ENCODE peak calls at places on chromosome 21, in seven cellular contexts. One of them, this sample, is unnamed.

GRCh38 chr21:27246741-27247140 is 279.9 kb upstream of the ADAMTS5 start:
- DNase-seq in CMK: no peak
- DNase-seq in effector memory CD4-positive, alpha-beta T cell: no peak
- DNase-seq in activated CD8-positive, alpha-beta T cell treated with anti-CD3 and anti-CD28 coated beads, Interleukin-2, amount 10 ng/mL, durations not matched to agents 7 days and 5 days: no peak
- DNase-seq in nephron progenitor cell: no peak
- DNase-seq in activated naive CD8-positive, alpha-beta T cell treated with anti-CD3 and anti-CD28 coated beads, Interleukin-2, amount 50 U/mL, for 24 hours: no peak
- DNase-seq in GM12891: no peak
- DNase-seq in this sample: no peak

GRCh38 chr21:42574234-42575027 is 60.8 kb downstream of the SLC37A1 start:
- DNase-seq in CMK: no peak
- DNase-seq in effector memory CD4-positive, alpha-beta T cell: no peak
- DNase-seq in activated CD8-positive, alpha-beta T cell treated with anti-CD3 and anti-CD28 coated beads, Interleukin-2, amount 10 ng/mL, durations not matched to agents 7 days and 5 days: no peak
- DNase-seq in nephron progenitor cell: no peak
- DNase-seq in activated naive CD8-positive, alpha-beta T cell treated with anti-CD3 and anti-CD28 coated beads, Interleukin-2, amount 50 U/mL, for 24 hours: no peak
- DNase-seq in GM12891: no peak
- DNase-seq in this sample: no peak

GRCh38 chr21:14072761-14073535 is 137.8 kb downstream of the LIPI start:
- DNase-seq in CMK: no peak
- DNase-seq in effector memory CD4-positive, alpha-beta T cell: no peak
- DNase-seq in activated CD8-positive, alpha-beta T cell treated with anti-CD3 and anti-CD28 coated beads, Interleukin-2, amount 10 ng/mL, durations not matched to agents 7 days and 5 days: no peak
- DNase-seq in nephron progenitor cell: no peak
- DNase-seq in activated naive CD8-positive, alpha-beta T cell treated with anti-CD3 and anti-CD28 coated beads, Interleukin-2, amount 50 U/mL, for 24 hours: no peak
- DNase-seq in GM12891: no peak
- DNase-seq in this sample: no peak

GRCh38 chr21:44006017-44006624 is 6.0 kb upstream of the TRAPPC10 start:
- DNase-seq in CMK: no peak
- DNase-seq in effector memory CD4-positive, alpha-beta T cell: no peak
- DNase-seq in activated CD8-positive, alpha-beta T cell treated with anti-CD3 and anti-CD28 coated beads, Interleukin-2, amount 10 ng/mL, durations not matched to agents 7 days and 5 days: no peak
- DNase-seq in nephron progenitor cell: no peak
- DNase-seq in activated naive CD8-positive, alpha-beta T cell treated with anti-CD3 and anti-CD28 coated beads, Interleukin-2, amount 50 U/mL, for 24 hours: no peak
- DNase-seq in GM12891: no peak
- DNase-seq in this sample: no peak

GRCh38 chr21:34526236-34526617 is 14.2 kb upstream of the KCNE1 start:
- DNase-seq in CMK: no peak
- DNase-seq in effector memory CD4-positive, alpha-beta T cell: no peak
- DNase-seq in activated CD8-positive, alpha-beta T cell treated with anti-CD3 and anti-CD28 coated beads, Interleukin-2, amount 10 ng/mL, durations not matched to agents 7 days and 5 days: no peak
- DNase-seq in nephron progenitor cell: no peak
- DNase-seq in activated naive CD8-positive, alpha-beta T cell treated with anti-CD3 and anti-CD28 coated beads, Interleukin-2, amount 50 U/mL, for 24 hours: no peak
- DNase-seq in GM12891: no peak
- DNase-seq in this sample: no peak

GRCh38 chr21:38881041-38881570 is 75.4 kb downstream of the ETS2 start:
- DNase-seq in CMK: no peak
- DNase-seq in effector memory CD4-positive, alpha-beta T cell: no peak
- DNase-seq in activated CD8-positive, alpha-beta T cell treated with anti-CD3 and anti-CD28 coated beads, Interleukin-2, amount 10 ng/mL, durations not matched to agents 7 days and 5 days: no peak
- DNase-seq in nephron progenitor cell: no peak
- DNase-seq in activated naive CD8-positive, alpha-beta T cell treated with anti-CD3 and anti-CD28 coated beads, Interleukin-2, amount 50 U/mL, for 24 hours: no peak
- DNase-seq in GM12891: no peak
- DNase-seq in this sample: no peak

GRCh38 chr21:25039461-25040380 is 567.6 kb downstream of the MRPL39 start:
- DNase-seq in CMK: no peak
- DNase-seq in effector memory CD4-positive, alpha-beta T cell: no peak
- DNase-seq in activated CD8-positive, alpha-beta T cell treated with anti-CD3 and anti-CD28 coated beads, Interleukin-2, amount 10 ng/mL, durations not matched to agents 7 days and 5 days: no peak
- DNase-seq in nephron progenitor cell: no peak
- DNase-seq in activated naive CD8-positive, alpha-beta T cell treated with anti-CD3 and anti-CD28 coated beads, Interleukin-2, amount 50 U/mL, for 24 hours: no peak
- DNase-seq in GM12891: no peak
- DNase-seq in this sample: no peak

GRCh38 chr21:44062380-44062779 is 44.8 kb upstream of the PWP2 start:
- DNase-seq in CMK: no peak
- DNase-seq in effector memory CD4-positive, alpha-beta T cell: no peak
- DNase-seq in activated CD8-positive, alpha-beta T cell treated with anti-CD3 and anti-CD28 coated beads, Interleukin-2, amount 10 ng/mL, durations not matched to agents 7 days and 5 days: no peak
- DNase-seq in nephron progenitor cell: no peak
- DNase-seq in activated naive CD8-positive, alpha-beta T cell treated with anti-CD3 and anti-CD28 coated beads, Interleukin-2, amount 50 U/mL, for 24 hours: no peak
- DNase-seq in GM12891: no peak
- DNase-seq in this sample: no peak

GRCh38 chr21:42754270-42754933 is 101.0 kb downstream of the PDE9A start:
- DNase-seq in CMK: no peak
- DNase-seq in effector memory CD4-positive, alpha-beta T cell: no peak
- DNase-seq in activated CD8-positive, alpha-beta T cell treated with anti-CD3 and anti-CD28 coated beads, Interleukin-2, amount 10 ng/mL, durations not matched to agents 7 days and 5 days: no peak
- DNase-seq in nephron progenitor cell: no peak
- DNase-seq in activated naive CD8-positive, alpha-beta T cell treated with anti-CD3 and anti-CD28 coated beads, Interleukin-2, amount 50 U/mL, for 24 hours: no peak
- DNase-seq in GM12891: no peak
- DNase-seq in this sample: no peak

GRCh38 chr21:34274001-34274400 is 89.8 kb upstream of the KCNE2 start:
- DNase-seq in CMK: no peak
- DNase-seq in effector memory CD4-positive, alpha-beta T cell: no peak
- DNase-seq in activated CD8-positive, alpha-beta T cell treated with anti-CD3 and anti-CD28 coated beads, Interleukin-2, amount 10 ng/mL, durations not matched to agents 7 days and 5 days: no peak
- DNase-seq in nephron progenitor cell: no peak
- DNase-seq in activated naive CD8-positive, alpha-beta T cell treated with anti-CD3 and anti-CD28 coated beads, Interleukin-2, amount 50 U/mL, for 24 hours: no peak
- DNase-seq in GM12891: no peak
- DNase-seq in this sample: no peak

GRCh38 chr21:34986561-34987533 is 62.3 kb downstream of the RUNX1 start:
- DNase-seq in CMK: no peak
- DNase-seq in effector memory CD4-positive, alpha-beta T cell: peak; percentile 64
- DNase-seq in activated CD8-positive, alpha-beta T cell treated with anti-CD3 and anti-CD28 coated beads, Interleukin-2, amount 10 ng/mL, durations not matched to agents 7 days and 5 days: peak; percentile 84
- DNase-seq in nephron progenitor cell: no peak
- DNase-seq in activated naive CD8-positive, alpha-beta T cell treated with anti-CD3 and anti-CD28 coated beads, Interleukin-2, amount 50 U/mL, for 24 hours: peak; percentile 70
- DNase-seq in GM12891: peak; percentile 20
- DNase-seq in this sample: no peak

This sample was measured in osteocyte.